ENCODE peak calls at places on chromosome 5, in four cellular contexts. L is GM12878, Q is HepG2, C is K562. P is an unnamed sample.

GRCh38 chr5:14218011-14218410 is 74.9 kb downstream of the TRIO start:
- DNase-seq in L (no peak), Q (no peak), C (no peak), P (no peak)

GRCh38 chr5:124546643-124547042 is 199.8 kb downstream of the ZNF608 start:
- DNase-seq in L (no peak), Q (no peak), C (peak; percentile 27), P (peak; percentile 31)

GRCh38 chr5:88269222-88269771 is 652 bp upstream of the TMEM161B start:
- DNase-seq in L (peak; percentile 12), Q (peak; percentile 6), C (peak; percentile 25), P (peak; percentile 46)

GRCh38 chr5:80324912-80325311 is 5.1 kb downstream of the SPZ1 start:
- DNase-seq in L (no peak), Q (no peak), C (no peak), P (no peak)

GRCh38 chr5:168023190-168023589 is 268.3 kb upstream of the WWC1 start:
- DNase-seq in L (no peak), Q (no peak), C (no peak), P (no peak)

GRCh38 chr5:124736814-124737186 is 9.6 kb downstream of the ZNF608 start:
- DNase-seq in L (no peak), Q (no peak), C (no peak), P (no peak)

GRCh38 chr5:136065588-136065987 is 36.8 kb downstream of the TGFBI start:
- DNase-seq in L (no peak), Q (no peak), C (no peak), P (no peak)

GRCh38 chr5:138639326-138639725 is 64.1 kb upstream of the HSPA9 start:
- DNase-seq in L (no peak), Q (no peak), C (no peak), P (no peak)

GRCh38 chr5:121573844-121574243 is 277.8 kb upstream of the FTMT start:
- DNase-seq in L (no peak), Q (no peak), C (no peak), P (no peak)

GRCh38 chr5:57210633-57211032 is 36.8 kb downstream of the GPBP1 start:
- DNase-seq in L (no peak), Q (no peak), C (no peak), P (no peak)

GRCh38 chr5:103646698-103647614 is 84.4 kb upstream of the NUDT12 start:
- DNase-seq in L (no peak), Q (no peak), C (no peak), P (peak; percentile 74)

GRCh38 chr5:148290271-148291195 is 21.7 kb upstream of the SPINK7 start:
- DNase-seq in L (no peak), Q (peak; percentile 21), C (peak; percentile 9), P (peak; percentile 79)

GRCh38 chr5:59525957-59526356 is 367.6 kb downstream of the PDE4D start:
- DNase-seq in L (no peak), Q (peak; percentile 27), C (no peak), P (no peak)

GRCh38 chr5:3456121-3456681 is 139.4 kb upstream of the IRX1 start:
- DNase-seq in L (no peak), Q (no peak), C (no peak), P (no peak)

GRCh38 chr5:3307982-3308621 is 287.5 kb upstream of the IRX1 start:
- DNase-seq in L (no peak), Q (no peak), C (no peak), P (no peak)

GRCh38 chr5:77218263-77218662 is 7.8 kb downstream of the PDE8B start:
- DNase-seq in L (no peak), Q (no peak), C (peak; percentile 3), P (peak; percentile 57)

GRCh38 chr5:177491429-177491945 is 5.9 kb downstream of the PDLIM7 start:
- DNase-seq in L (no peak), Q (peak; percentile 65), C (peak; percentile 94), P (peak; percentile 94)

GRCh38 chr5:65769539-65769938 is 47.5 kb downstream of the NLN start:
- DNase-seq in L (no peak), Q (no peak), C (no peak), P (no peak)

GRCh38 chr5:140547508-140548299 is at the start of gene EIF4EBP3:
- DNase-seq in L (peak; percentile 47), Q (peak; percentile 94), C (peak; percentile 95), P (peak; percentile 99)

GRCh38 chr5:68182094-68182493 is 33.5 kb upstream of the PIK3R1 start:
- DNase-seq in L (no peak), Q (no peak), C (no peak), P (no peak)

GRCh38 chr5:154844800-154845199 is 5.6 kb downstream of the FAXDC2 start:
- DNase-seq in L (no peak), Q (peak; percentile 67), C (peak; percentile 47), P (no peak)

GRCh38 chr5:156475831-156476551 is 149.0 kb downstream of the SGCD start:
- DNase-seq in L (no peak), Q (no peak), C (no peak), P (peak; percentile 29)

GRCh38 chr5:154312571-154312970 is 122.0 kb downstream of the GALNT10 start:
- DNase-seq in L (no peak), Q (no peak), C (no peak), P (no peak)

GRCh38 chr5:117594165-117594564 is 1019.5 kb upstream of the SEMA6A start:
- DNase-seq in L (no peak), Q (no peak), C (no peak), P (no peak)

GRCh38 chr5:79318935-79319614 is 83.1 kb downstream of the JMY start:
- DNase-seq in L (no peak), Q (no peak), C (peak; percentile 35), P (no peak)

GRCh38 chr5:43602818-43603534 is at the start of gene NNT:
- DNase-seq in L (no peak), Q (peak; percentile 61), C (peak; percentile 86), P (peak; percentile 83)

GRCh38 chr5:43565043-43565442 is 8.2 kb upstream of the PAIP1 start:
- DNase-seq in L (no peak), Q (no peak), C (no peak), P (no peak)

GRCh38 chr5:102663771-102664530 is 91.2 kb upstream of the PAM start:
- DNase-seq in L (no peak), Q (no peak), C (no peak), P (no peak)

GRCh38 chr5:82623094-82623514 is 344.9 kb upstream of the RPS23 start:
- DNase-seq in L (no peak), Q (peak; percentile 87), C (no peak), P (no peak)

GRCh38 chr5:141878186-141878770 is at the start of gene PCDH1:
- DNase-seq in L (no peak), Q (no peak), C (peak; percentile 64), P (peak; percentile 77)

GRCh38 chr5:122101636-122102285 is 23.7 kb upstream of the LOX start:
- DNase-seq in L (no peak), Q (peak; percentile 23), C (peak; percentile 57), P (peak; percentile 60)

GRCh38 chr5:172453206-172453985 is 929 bp downstream of the SH3PXD2B start:
- DNase-seq in L (no peak), Q (peak; percentile 49), C (no peak), P (peak; percentile 84)

GRCh38 chr5:92758552-92758951 is 822.5 kb downstream of the NR2F1-AS1 start:
- DNase-seq in L (no peak), Q (no peak), C (no peak), P (no peak)

GRCh38 chr5:40685952-40686351 is 6.2 kb downstream of the PTGER4 start:
- DNase-seq in L (no peak), Q (no peak), C (no peak), P (no peak)

GRCh38 chr5:15844253-15844652 is 335.3 kb downstream of the MARCHF11 start:
- DNase-seq in L (no peak), Q (no peak), C (no peak), P (no peak)

GRCh38 chr5:150289551-150290390 is at the start of gene CAMK2A:
- DNase-seq in L (no peak), Q (no peak), C (peak; percentile 29), P (peak; percentile 86)

GRCh38 chr5:149853701-149854100 is 90.9 kb downstream of the PDE6A start:
- DNase-seq in L (no peak), Q (no peak), C (no peak), P (no peak)

GRCh38 chr5:61018102-61018501 is 73.1 kb downstream of the NDUFAF2 start:
- DNase-seq in L (no peak), Q (no peak), C (no peak), P (no peak)

GRCh38 chr5:61023131-61023530 is 78.1 kb downstream of the NDUFAF2 start:
- DNase-seq in L (no peak), Q (no peak), C (no peak), P (no peak)

GRCh38 chr5:61020415-61020814 is 75.4 kb downstream of the NDUFAF2 start:
- DNase-seq in L (no peak), Q (peak; percentile 5), C (peak; percentile 6), P (no peak)

GRCh38 chr5:61019642-61020041 is 74.6 kb downstream of the NDUFAF2 start:
- DNase-seq in L (no peak), Q (no peak), C (no peak), P (no peak)
- TF ChIP-seq JUNB in L (no peak), Q (no peak), C (no peak), P (no peak)

DNA sequence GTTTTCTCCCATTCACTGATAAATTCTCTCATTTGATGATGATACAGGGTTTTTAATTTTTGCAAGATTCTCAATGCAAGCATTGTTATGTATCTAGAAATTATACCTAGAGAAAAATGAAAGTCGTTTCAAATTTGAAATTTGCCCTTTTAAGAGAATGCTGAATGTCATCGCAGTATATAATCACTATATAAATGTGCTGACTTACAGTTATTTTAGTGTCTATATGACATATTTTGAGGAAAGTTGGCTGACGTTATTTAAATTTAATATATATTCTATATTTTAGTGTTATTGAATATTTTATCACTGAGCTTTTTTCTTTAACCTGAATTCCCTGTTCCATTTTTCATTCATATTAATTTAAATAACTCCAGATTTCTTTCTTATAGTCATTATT is 29.8 kb downstream of the LYRM7 start:
- DNase-seq in L (no peak), Q (no peak), C (no peak), P (no peak)
- H2AFZ ChIP-seq in L (no peak overlapping the region), Q (no peak overlapping the region), C (no peak overlapping the region), P (no peak overlapping the region)

GRCh38 chr5:69188811-69189161 is 597 bp upstream of the CENPH start:
- DNase-seq in L (no peak), Q (no peak), C (no peak), P (no peak)

GRCh38 chr5:69187342-69187741 is 2.0 kb upstream of the CENPH start:
- DNase-seq in L (no peak), Q (no peak), C (peak; percentile 50), P (no peak)

GRCh38 chr5:69189162-69190086 is at the start of gene CENPH:
- DNase-seq in L (peak; percentile 63), Q (peak; percentile 88), C (peak; percentile 94), P (peak; percentile 96)
- TF ChIP-seq REST in L (no peak), Q (no peak), C (no peak), P (no peak)

GRCh38 chr5:36070687-36071571 is 4.2 kb upstream of the UGT3A2 start:
- DNase-seq in L (no peak), Q (no peak), C (no peak), P (no peak)
- TF ChIP-seq JUNB in L (no peak), Q (no peak), C (no peak), P (no peak)

GRCh38 chr5:17312358-17312757 is 94.9 kb downstream of the BASP1 start:
- DNase-seq in L (no peak), Q (no peak), C (no peak), P (no peak)
- H2AFZ ChIP-seq in L (no peak overlapping the region), Q (no peak overlapping the region), C (no peak overlapping the region), P (peak overlapping the region; percentile 78)

GRCh38 chr5:946720-947625 is 54.3 kb downstream of the TRIP13 start:
- DNase-seq in L (no peak), Q (no peak), C (no peak), P (no peak)
- TF ChIP-seq REST in L (no peak), Q (no peak), C (no peak), P (no peak)

GRCh38 chr5:109532773-109533364 is 123.1 kb upstream of the PJA2 start:
- DNase-seq in L (no peak), Q (no peak), C (no peak), P (no peak)
- TF ChIP-seq JUNB in L (no peak), Q (no peak), C (no peak), P (no peak)